ENCODE peak calls at places on chromosomes 13 and 19, in eight cellular contexts. One of them, this sample, is unnamed.

GRCh38 chr13:102073251-102073650 is 328.6 kb downstream of the FGF14 start:
- DNase-seq in dermis microvascular lymphatic vessel endothelial cell: no peak
- DNase-seq in NCI-H460: no peak
- DNase-seq in EL: no peak
- DNase-seq in HFFc6: no peak
- DNase-seq in DMS53: no peak
- DNase-seq in uterus: no peak
- DNase-seq in stimulated activated CD8-positive, alpha-beta memory T cell treated with anti-CD3 and anti-CD28 coated beads, Interleukin-15, amount 100 ng/mL, for 4 hours: no peak
- DNase-seq in this sample: no peak

GRCh38 chr19:45451181-45451849 is 16.5 kb upstream of the FOSB start:
- DNase-seq in dermis microvascular lymphatic vessel endothelial cell: peak
- DNase-seq in NCI-H460: no peak
- DNase-seq in EL: peak
- DNase-seq in HFFc6: peak
- DNase-seq in DMS53: peak
- DNase-seq in uterus: peak
- DNase-seq in stimulated activated CD8-positive, alpha-beta memory T cell treated with anti-CD3 and anti-CD28 coated beads, Interleukin-15, amount 100 ng/mL, for 4 hours: no peak
- DNase-seq in this sample: peak

GRCh38 chr19:46201413-46202310 is 27.9 kb upstream of the IGFL1 start:
- DNase-seq in dermis microvascular lymphatic vessel endothelial cell: no peak
- DNase-seq in NCI-H460: no peak
- DNase-seq in EL: peak
- DNase-seq in HFFc6: no peak
- DNase-seq in DMS53: no peak
- DNase-seq in uterus: no peak
- DNase-seq in stimulated activated CD8-positive, alpha-beta memory T cell treated with anti-CD3 and anti-CD28 coated beads, Interleukin-15, amount 100 ng/mL, for 4 hours: no peak
- DNase-seq in this sample: no peak

GRCh38 chr13:33524086-33524485 is 238.5 kb upstream of the STARD13 start:
- DNase-seq in dermis microvascular lymphatic vessel endothelial cell: peak
- DNase-seq in NCI-H460: no peak
- DNase-seq in EL: peak
- DNase-seq in HFFc6: peak
- DNase-seq in DMS53: no peak
- DNase-seq in uterus: no peak
- DNase-seq in stimulated activated CD8-positive, alpha-beta memory T cell treated with anti-CD3 and anti-CD28 coated beads, Interleukin-15, amount 100 ng/mL, for 4 hours: no peak
- DNase-seq in this sample: peak

GRCh38 chr13:80704369-80704768 is 363.4 kb upstream of the SPRY2 start:
- DNase-seq in dermis microvascular lymphatic vessel endothelial cell: no peak
- DNase-seq in NCI-H460: no peak
- DNase-seq in EL: no peak
- DNase-seq in HFFc6: no peak
- DNase-seq in DMS53: no peak
- DNase-seq in uterus: no peak
- DNase-seq in stimulated activated CD8-positive, alpha-beta memory T cell treated with anti-CD3 and anti-CD28 coated beads, Interleukin-15, amount 100 ng/mL, for 4 hours: no peak
- DNase-seq in this sample: no peak

GRCh38 chr13:44810067-44810840 is 179.0 kb downstream of the NUFIP1 start:
- DNase-seq in dermis microvascular lymphatic vessel endothelial cell: no peak
- DNase-seq in NCI-H460: no peak
- DNase-seq in EL: no peak
- DNase-seq in HFFc6: no peak
- DNase-seq in DMS53: peak
- DNase-seq in uterus: no peak
- DNase-seq in stimulated activated CD8-positive, alpha-beta memory T cell treated with anti-CD3 and anti-CD28 coated beads, Interleukin-15, amount 100 ng/mL, for 4 hours: no peak
- DNase-seq in this sample: no peak

GRCh38 chr13:106390360-106390759 is 145.1 kb downstream of the EFNB2 start:
- DNase-seq in dermis microvascular lymphatic vessel endothelial cell: no peak
- DNase-seq in NCI-H460: no peak
- DNase-seq in EL: no peak
- DNase-seq in HFFc6: no peak
- DNase-seq in DMS53: no peak
- DNase-seq in uterus: no peak
- DNase-seq in stimulated activated CD8-positive, alpha-beta memory T cell treated with anti-CD3 and anti-CD28 coated beads, Interleukin-15, amount 100 ng/mL, for 4 hours: no peak
- DNase-seq in this sample: no peak

GRCh38 chr13:63190742-63191141 is 1775.1 kb upstream of the PCDH20 start:
- DNase-seq in dermis microvascular lymphatic vessel endothelial cell: no peak
- DNase-seq in NCI-H460: peak
- DNase-seq in EL: peak
- DNase-seq in HFFc6: no peak
- DNase-seq in DMS53: no peak
- DNase-seq in uterus: no peak
- DNase-seq in stimulated activated CD8-positive, alpha-beta memory T cell treated with anti-CD3 and anti-CD28 coated beads, Interleukin-15, amount 100 ng/mL, for 4 hours: no peak
- DNase-seq in this sample: peak

GRCh38 chr19:54606891-54607781 is 13.7 kb downstream of the LILRA1 start:
- DNase-seq in dermis microvascular lymphatic vessel endothelial cell: no peak
- DNase-seq in NCI-H460: no peak
- DNase-seq in EL: no peak
- DNase-seq in HFFc6: no peak
- DNase-seq in DMS53: no peak
- DNase-seq in uterus: no peak
- DNase-seq in stimulated activated CD8-positive, alpha-beta memory T cell treated with anti-CD3 and anti-CD28 coated beads, Interleukin-15, amount 100 ng/mL, for 4 hours: no peak
- DNase-seq in this sample: no peak

GRCh38 chr13:35712907-35713685 is 236.6 kb upstream of the MAB21L1 start:
- DNase-seq in dermis microvascular lymphatic vessel endothelial cell: no peak
- DNase-seq in NCI-H460: no peak
- DNase-seq in EL: peak
- DNase-seq in HFFc6: peak
- DNase-seq in DMS53: peak
- DNase-seq in uterus: no peak
- DNase-seq in stimulated activated CD8-positive, alpha-beta memory T cell treated with anti-CD3 and anti-CD28 coated beads, Interleukin-15, amount 100 ng/mL, for 4 hours: no peak
- DNase-seq in this sample: peak

GRCh38 chr13:111943229-111943795 is 123.6 kb upstream of the SOX1 start:
- DNase-seq in dermis microvascular lymphatic vessel endothelial cell: no peak
- DNase-seq in NCI-H460: no peak
- DNase-seq in EL: no peak
- DNase-seq in HFFc6: no peak
- DNase-seq in DMS53: no peak
- DNase-seq in uterus: no peak
- DNase-seq in stimulated activated CD8-positive, alpha-beta memory T cell treated with anti-CD3 and anti-CD28 coated beads, Interleukin-15, amount 100 ng/mL, for 4 hours: no peak
- DNase-seq in this sample: no peak

GRCh38 chr13:29918845-29919244 is 68.4 kb upstream of the UBL3 start:
- DNase-seq in dermis microvascular lymphatic vessel endothelial cell: no peak
- DNase-seq in NCI-H460: no peak
- DNase-seq in EL: peak
- DNase-seq in HFFc6: peak
- DNase-seq in DMS53: peak
- DNase-seq in uterus: no peak
- DNase-seq in stimulated activated CD8-positive, alpha-beta memory T cell treated with anti-CD3 and anti-CD28 coated beads, Interleukin-15, amount 100 ng/mL, for 4 hours: no peak
- DNase-seq in this sample: peak

GRCh38 chr19:867301-867793 is 7.9 kb downstream of the CFD start:
- DNase-seq in dermis microvascular lymphatic vessel endothelial cell: no peak
- DNase-seq in NCI-H460: no peak
- DNase-seq in EL: no peak
- DNase-seq in HFFc6: no peak
- DNase-seq in DMS53: no peak
- DNase-seq in uterus: no peak
- DNase-seq in stimulated activated CD8-positive, alpha-beta memory T cell treated with anti-CD3 and anti-CD28 coated beads, Interleukin-15, amount 100 ng/mL, for 4 hours: no peak
- DNase-seq in this sample: no peak